ENCODE peak calls at places on chromosomes 2 and 18, in ten cellular contexts. O is endothelial cell of umbilical vein, K is bronchial epithelial cell, I is choroid plexus epithelial cell, Q is heart left ventricle, D is GM10248, Y is glutamatergic neuron, U is H9, Z is AG10803, N is Peyer's patch. E is an unnamed sample.

GRCh38 chr2:181776336-181776735 is 96.0 kb upstream of the NEUROD1 start:
- DNase-seq in I (no peak), Q (no peak), O (peak; percentile 65), U (no peak), N (no peak), Y (no peak), K (no peak), Z (no peak), D (no peak), E (no peak)

GRCh38 chr2:66576381-66577330 is 141.7 kb downstream of the MEIS1 start:
- DNase-seq in Z (peak; percentile 38), O (peak; percentile 46), N (no peak), Q (no peak), K (no peak), Y (no peak), U (peak; percentile 54), I (peak; percentile 47), D (peak; percentile 7), E (peak; percentile 25)

GRCh38 chr2:109494351-109494750 is 119.4 kb downstream of the SEPTIN10 start:
- DNase-seq in U (no peak), O (no peak), Q (no peak), D (no peak), Z (no peak), N (peak; percentile 76), I (no peak), K (no peak), Y (no peak), E (no peak)

GRCh38 chr18:23972416-23972815 is 42.1 kb upstream of the TTC39C start:
- DNase-seq in D (peak; percentile 39), U (no peak), N (peak; percentile 43), Q (no peak), Y (no peak), O (no peak), K (no peak), Z (no peak), I (no peak), E (no peak)

GRCh38 chr18:60060578-60060977 is 160.8 kb downstream of the PMAIP1 start:
- DNase-seq in I (no peak), Z (no peak), D (no peak), Y (no peak), O (no peak), Q (no peak), K (peak; percentile 61), N (no peak), U (no peak), E (no peak)

GRCh38 chr2:239143858-239144712 is 256.7 kb downstream of the HDAC4 start:
- DNase-seq in Y (peak; percentile 61), D (peak; percentile 68), O (peak; percentile 37), Q (peak; percentile 52), Z (peak; percentile 54), K (peak; percentile 5), I (peak; percentile 76), U (peak; percentile 68), N (no peak), E (peak; percentile 27)

GRCh38 chr2:170461875-170462274 is 253.3 kb upstream of the SP5 start:
- DNase-seq in N (no peak), I (peak; percentile 23), O (peak; percentile 12), D (no peak), Y (no peak), Z (no peak), K (no peak), U (no peak), Q (no peak), E (no peak)

GRCh38 chr18:57807336-57808117 is 4.4 kb upstream of the ATP8B1 start:
- DNase-seq in Q (no peak), U (no peak), Z (peak; percentile 88), K (no peak), Y (no peak), O (peak; percentile 88), I (no peak), D (no peak), N (peak; percentile 5), E (no peak)

GRCh38 chr2:200618590-200619021 is 32.8 kb downstream of the AOX1 start:
- DNase-seq in Y (no peak), U (no peak), Q (no peak), K (peak; percentile 61), O (no peak), N (no peak), I (peak; percentile 91), D (no peak), Z (peak; percentile 85), E (no peak)

GRCh38 chr2:41496908-41497307 is 550.9 kb upstream of the PKDCC start:
- DNase-seq in K (peak; percentile 1), N (no peak), O (no peak), I (no peak), Q (no peak), Z (no peak), Y (no peak), U (no peak), D (no peak), E (no peak)

GRCh38 chr2:85647823-85648526 is 20.0 kb downstream of the SFTPB start:
- DNase-seq in U (no peak), Q (no peak), O (no peak), I (no peak), N (peak; percentile 53), Z (no peak), K (no peak), D (peak; percentile 60), Y (no peak), E (no peak)

GRCh38 chr2:143807677-143808076 is 678.5 kb downstream of the ARHGAP15 start:
- DNase-seq in D (no peak), I (peak; percentile 22), U (no peak), K (no peak), O (no peak), Q (no peak), N (no peak), Z (peak; percentile 44), Y (no peak), E (no peak)

GRCh38 chr18:68181956-68182355 is 533.0 kb downstream of the TMX3 start:
- DNase-seq in Y (no peak), O (no peak), D (no peak), I (no peak), N (no peak), Z (peak; percentile 29), Q (no peak), U (no peak), K (no peak), E (no peak)

GRCh38 chr2:34570266-34570872 is 971.3 kb upstream of the FAM98A start:
- DNase-seq in U (peak; percentile 63), Z (no peak), O (no peak), K (peak; percentile 69), D (no peak), N (no peak), I (peak; percentile 2), Y (no peak), Q (peak; percentile 28), E (no peak)
- TF ChIP-seq CTCF in U (peak; percentile 66), Z (no peak), O (no peak), K (peak; percentile 75), D (peak; percentile 38), N (no peak), I (no peak), Y (no peak), Q (peak; percentile 15), E (no peak)

GRCh38 chr2:3628800-3629199 is 29.2 kb upstream of the ALLC start:
- DNase-seq in O (no peak), U (peak; percentile 82), K (no peak), D (no peak), Y (peak; percentile 57), Q (no peak), Z (no peak), I (peak; percentile 24), N (peak; percentile 36), E (no peak)
- TF ChIP-seq CTCF in O (peak; percentile 15), U (peak; percentile 60), K (peak; percentile 33), D (peak; percentile 20), Y (no peak), Q (no peak), Z (no peak), I (peak; percentile 24), N (no peak), E (no peak)

DNA sequence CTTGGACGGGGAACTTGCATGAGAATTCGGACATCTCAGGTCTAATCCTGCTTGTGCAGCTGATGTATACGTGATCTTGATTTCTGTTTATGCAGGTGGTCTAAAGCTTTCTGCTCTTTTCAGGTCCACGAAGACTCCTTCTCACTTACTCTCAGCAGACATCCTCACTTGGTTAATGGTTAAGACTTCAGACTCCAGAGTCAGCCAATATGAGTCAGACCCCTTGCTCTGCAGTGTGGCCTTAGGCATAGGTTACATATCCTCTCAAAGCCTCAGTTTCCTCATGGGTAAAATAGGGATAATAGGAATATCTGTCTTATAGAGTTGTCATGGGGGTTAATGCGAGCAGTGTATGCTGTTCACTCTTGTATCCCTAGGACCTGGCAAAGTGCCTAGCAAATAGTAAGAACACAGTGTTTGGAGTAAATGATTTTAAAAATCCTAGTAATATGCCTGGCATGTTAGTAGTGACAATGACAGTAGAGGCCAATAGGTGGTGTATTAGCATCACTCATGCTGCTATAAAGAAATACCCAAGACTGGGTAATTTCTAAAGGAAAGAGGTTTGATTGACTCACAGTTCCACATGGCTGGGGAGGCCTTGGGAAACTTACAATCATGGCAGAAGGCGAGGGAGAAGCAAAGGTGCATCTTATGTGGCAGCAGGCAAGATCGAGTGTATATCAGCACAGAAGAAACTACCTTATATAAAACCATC is 42.3 kb downstream of the XRCC5 start:
- DNase-seq in I (peak; percentile 38), Q (no peak), K (peak; percentile 7), Z (peak; percentile 17), N (no peak), O (no peak), D (no peak), Y (no peak), U (no peak), E (no peak)
- TF ChIP-seq CTCF in I (peak; percentile 9), Q (no peak), K (no peak), Z (peak; percentile 37), N (no peak), O (no peak), D (no peak), Y (peak; percentile 46), U (peak; percentile 35), E (no peak)

GRCh38 chr2:220001693-220002260 is 374.3 kb downstream of the SLC4A3 start:
- DNase-seq in K (no peak), Q (no peak), N (no peak), U (no peak), Y (no peak), D (no peak), Z (peak; percentile 80), O (no peak), I (peak; percentile 68), E (no peak)

GRCh38 chr2:219998099-219998498 is 370.7 kb downstream of the SLC4A3 start:
- DNase-seq in K (no peak), N (no peak), O (no peak), D (no peak), Q (no peak), U (peak; percentile 52), I (no peak), Z (peak; percentile 41), Y (no peak), E (no peak)

GRCh38 chr2:220000586-220000985 is 373.2 kb downstream of the SLC4A3 start:
- DNase-seq in D (no peak), I (no peak), Z (no peak), U (no peak), N (no peak), Q (no peak), O (no peak), Y (no peak), K (no peak), E (no peak)

GRCh38 chr2:219998714-219999227 is 371.3 kb downstream of the SLC4A3 start:
- DNase-seq in D (no peak), Q (no peak), Z (no peak), Y (no peak), K (no peak), N (no peak), I (no peak), U (no peak), O (no peak), E (no peak)

DNA sequence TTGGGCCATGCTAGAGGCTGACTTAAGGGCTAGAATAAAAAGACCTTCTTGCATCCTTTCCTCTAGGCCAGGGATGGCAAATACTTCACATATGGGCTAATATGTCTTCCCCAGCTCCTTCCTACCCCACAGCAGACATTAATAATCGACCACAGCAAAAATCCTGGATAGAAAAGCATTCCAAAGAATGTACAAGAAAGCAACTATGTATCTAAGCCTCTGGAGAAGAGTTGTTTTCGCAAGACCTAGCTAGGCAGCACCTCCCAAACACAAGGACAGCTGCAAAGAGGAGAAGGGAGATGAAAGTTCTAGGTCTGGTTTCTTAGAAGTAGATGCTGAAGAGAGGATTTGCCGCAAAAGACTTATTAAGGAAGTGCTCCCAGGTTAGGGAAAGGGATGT is 372.6 kb downstream of the SLC4A3 start:
- DNase-seq in U (no peak), O (no peak), K (no peak), Y (no peak), D (no peak), Z (peak; percentile 62), N (no peak), Q (no peak), I (peak; percentile 30), E (no peak)
- TF ChIP-seq CTCF in U (no peak), O (no peak), K (no peak), Y (no peak), D (no peak), Z (no peak), N (no peak), Q (no peak), I (no peak), E (no peak)

E was measured in Calu3.